ENCODE peak calls at places on chromosomes 6 and 20, in five cellular contexts. E is smooth muscle cell of the brain vasculature, Z is GM04504, G is neuronal stem cell, I is Calu3. X is an unnamed sample.

GRCh38 chr6:133837801-133838349 is 51.0 kb upstream of the TCF21 start:
- DNase-seq in E (peak), Z (no peak), G (peak), I (peak), X (peak)

GRCh38 chr6:111381126-111381525 is 101.9 kb downstream of the REV3L start:
- DNase-seq in E (no peak), Z (no peak), G (no peak), I (no peak), X (no peak)

GRCh38 chr20:16732506-16733152 is 2.8 kb downstream of the SNRPB2 start:
- DNase-seq in E (no peak), Z (no peak), G (no peak), I (no peak), X (no peak)

GRCh38 chr6:144447487-144447886 is 162.4 kb downstream of the UTRN start:
- DNase-seq in E (no peak), Z (no peak), G (no peak), I (no peak), X (no peak)

GRCh38 chr6:110543106-110543505 is 66.7 kb upstream of the SLC22A16 start:
- DNase-seq in E (no peak), Z (no peak), G (no peak), I (peak), X (no peak)

GRCh38 chr6:27474172-27474465 is 1.2 kb upstream of the ZNF184 start:
- DNase-seq in E (no peak), Z (no peak), G (no peak), I (no peak), X (no peak)

GRCh38 chr20:5642155-5642981 is 107.8 kb upstream of the SHLD1 start:
- DNase-seq in E (no peak), Z (peak), G (no peak), I (no peak), X (no peak)

GRCh38 chr6:3805448-3806123 is 43.6 kb upstream of the FAM50B start:
- DNase-seq in E (no peak), Z (no peak), G (no peak), I (no peak), X (no peak)

GRCh38 chr6:79385893-79386292 is 151.3 kb downstream of the LCA5 start:
- DNase-seq in E (peak), Z (no peak), G (no peak), I (no peak), X (no peak)

GRCh38 chr6:11094411-11094851 is 797 bp downstream of the SMIM13 start:
- DNase-seq in E (no peak), Z (peak), G (peak), I (peak), X (peak)

GRCh38 chr6:111669326-111669725 is 63.6 kb upstream of the TRAF3IP2 start:
- DNase-seq in E (no peak), Z (no peak), G (no peak), I (no peak), X (no peak)

GRCh38 chr20:63162206-63162770 is 53.6 kb downstream of the YTHDF1 start:
- DNase-seq in E (no peak), Z (no peak), G (no peak), I (no peak), X (no peak)

GRCh38 chr20:41172296-41173140 is 35.2 kb downstream of the PLCG1 start:
- DNase-seq in E (no peak), Z (no peak), G (no peak), I (no peak), X (no peak)

GRCh38 chr20:33177866-33178265 is 9.9 kb downstream of the BPIFA2 start:
- DNase-seq in E (no peak), Z (no peak), G (no peak), I (no peak), X (no peak)

GRCh38 chr20:10654630-10655029 is 19.2 kb downstream of the JAG1 start:
- DNase-seq in E (no peak), Z (no peak), G (no peak), I (peak), X (peak)

X was measured in SW480.